ENCODE peak calls at places on chromosomes 2 and 18, in four cellular contexts. N, T, Z and S are unnamed samples.

GRCh38 chr2:73111300-73112025 is 1.3 kb downstream of the RAB11FIP5 start:
- DNase-seq in N (peak), T (no peak), Z (peak), S (peak)

GRCh38 chr2:160695402-160696060 is 201.9 kb upstream of the RBMS1 start:
- DNase-seq in N (no peak), T (no peak), Z (no peak), S (no peak)

GRCh38 chr2:170818294-170819104 is 1.8 kb downstream of the GAD1 start:
- DNase-seq in N (no peak), T (no peak), Z (no peak), S (no peak)

GRCh38 chr18:72700961-72701710 is 157.0 kb upstream of the CBLN2 start:
- DNase-seq in N (no peak), T (no peak), Z (no peak), S (no peak)

GRCh38 chr2:153386481-153386891 is 92.1 kb downstream of the RPRM start:
- DNase-seq in N (no peak), T (no peak), Z (no peak), S (no peak)

GRCh38 chr18:51659781-51660180 is 462.3 kb upstream of the MEX3C start:
- DNase-seq in N (no peak), T (no peak), Z (no peak), S (no peak)

GRCh38 chr2:98448441-98449145 is 3.9 kb downstream of the INPP4A start:
- DNase-seq in N (no peak), T (no peak), Z (no peak), S (no peak)

GRCh38 chr2:157334797-157335196 is 9.2 kb upstream of the ERMN start:
- DNase-seq in N (no peak), T (no peak), Z (no peak), S (no peak)

GRCh38 chr18:67310826-67311225 is 205.7 kb downstream of the DSEL start:
- DNase-seq in N (no peak), T (no peak), Z (no peak), S (no peak)
- TF ChIP-seq POLR2A in N (no peak), T (no peak), Z (no peak), S (no peak)

GRCh38 chr18:3250237-3251107 is 2.9 kb downstream of the MYL12A start:
- DNase-seq in N (no peak), T (no peak), Z (no peak), S (no peak)

GRCh38 chr18:3252843-3253242 is 5.2 kb downstream of the MYL12A start:
- DNase-seq in N (no peak), T (no peak), Z (no peak), S (no peak)

GRCh38 chr18:3254725-3255124 is 7.1 kb downstream of the MYL12A start:
- DNase-seq in N (no peak), T (no peak), Z (no peak), S (no peak)

GRCh38 chr18:3251249-3251962 is 3.8 kb downstream of the MYL12A start:
- DNase-seq in N (no peak), T (no peak), Z (no peak), S (no peak)

GRCh38 chr18:3251963-3252277 is 4.3 kb downstream of the MYL12A start:
- DNase-seq in N (no peak), T (no peak), Z (no peak), S (no peak)
- TF ChIP-seq POLR2A in N (no peak), T (no peak), Z (no peak), S (no peak)

DNA sequence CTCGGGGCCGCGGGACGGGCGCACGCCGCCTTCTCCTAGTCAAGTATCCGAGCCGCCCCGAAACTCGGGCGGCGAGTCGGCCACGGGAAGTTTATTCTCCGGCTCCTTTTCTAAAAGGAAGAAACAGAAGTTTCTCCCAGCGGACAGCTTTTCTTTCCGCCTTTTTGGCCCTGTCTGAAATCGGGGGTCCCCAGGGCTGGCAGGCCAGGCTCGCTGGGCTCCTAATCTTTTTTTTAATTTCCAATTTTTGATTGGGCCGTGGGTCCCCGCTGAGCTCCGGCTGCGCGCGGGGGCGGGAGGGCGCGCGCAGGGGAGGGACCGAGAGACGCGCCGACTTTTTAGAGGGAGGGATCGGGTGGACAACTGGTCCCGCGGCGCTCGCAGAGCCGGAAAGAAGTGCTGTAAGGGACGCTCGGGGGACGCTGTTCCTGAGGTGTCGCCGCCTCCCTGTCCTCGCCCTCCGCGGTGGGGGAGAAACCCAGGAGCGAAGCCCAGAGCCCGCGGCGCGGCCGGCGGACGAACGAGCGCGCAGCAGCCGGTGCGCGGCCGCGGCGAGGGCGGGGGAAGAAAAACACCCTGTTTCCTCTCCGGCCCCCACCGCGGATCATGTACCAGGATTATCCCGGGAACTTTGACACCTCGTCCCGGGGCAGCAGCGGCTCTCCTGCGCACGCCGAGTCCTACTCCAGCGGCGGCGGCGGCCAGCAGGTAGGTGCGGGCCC is 618 bp downstream of the FOSL2 start:
- DNase-seq in N (peak), T (no peak), Z (peak), S (peak)
- TF ChIP-seq POLR2A in N (peak), T (no peak), Z (no peak), S (no peak)

DNA sequence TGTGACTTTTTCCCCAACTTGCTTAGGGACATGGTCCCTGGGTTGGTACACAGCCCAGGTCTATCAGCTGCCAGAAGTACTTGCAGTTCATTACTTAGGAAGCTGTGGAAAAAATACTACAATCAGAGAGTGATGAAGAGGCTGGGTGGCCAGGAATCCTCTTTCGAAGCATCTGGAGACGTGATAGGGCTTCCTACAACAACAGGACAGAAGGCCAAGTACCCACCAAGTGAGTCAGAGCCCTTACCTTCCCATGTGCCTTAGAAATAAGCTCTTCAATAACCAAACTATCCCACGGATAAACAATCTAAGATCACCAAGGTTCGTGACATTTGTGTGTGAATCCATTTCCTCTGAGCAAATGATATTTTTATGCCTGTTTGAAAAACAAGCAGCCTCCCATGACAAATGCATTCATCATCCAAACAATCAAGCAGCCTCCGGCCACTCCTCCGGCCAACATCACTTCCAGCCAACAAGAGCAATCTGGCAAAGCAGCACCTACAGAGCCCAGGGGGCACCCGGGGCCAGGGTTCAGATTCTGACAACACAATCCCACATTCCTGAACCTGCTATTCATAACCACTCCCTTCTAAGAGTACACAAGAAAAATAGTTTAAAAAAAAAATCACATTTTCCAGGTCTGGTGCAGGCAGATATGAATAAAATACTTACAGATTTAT is 26.4 kb downstream of the TBC1D8 start:
- DNase-seq in N (peak), T (no peak), Z (peak), S (peak)
- TF ChIP-seq POLR2A in N (peak), T (no peak), Z (peak), S (no peak)

GRCh38 chr2:219619235-219619634 is 8.2 kb upstream of the SLC4A3 start:
- DNase-seq in N (no peak), T (no peak), Z (no peak), S (no peak)

GRCh38 chr2:219616550-219616949 is 10.9 kb upstream of the SLC4A3 start:
- DNase-seq in N (no peak), T (no peak), Z (peak), S (no peak)

GRCh38 chr2:219615894-219616293 is 11.5 kb upstream of the SLC4A3 start:
- DNase-seq in N (no peak), T (no peak), Z (no peak), S (no peak)

GRCh38 chr2:219620546-219620945 is 6.9 kb upstream of the SLC4A3 start:
- DNase-seq in N (no peak), T (no peak), Z (no peak), S (no peak)

DNA sequence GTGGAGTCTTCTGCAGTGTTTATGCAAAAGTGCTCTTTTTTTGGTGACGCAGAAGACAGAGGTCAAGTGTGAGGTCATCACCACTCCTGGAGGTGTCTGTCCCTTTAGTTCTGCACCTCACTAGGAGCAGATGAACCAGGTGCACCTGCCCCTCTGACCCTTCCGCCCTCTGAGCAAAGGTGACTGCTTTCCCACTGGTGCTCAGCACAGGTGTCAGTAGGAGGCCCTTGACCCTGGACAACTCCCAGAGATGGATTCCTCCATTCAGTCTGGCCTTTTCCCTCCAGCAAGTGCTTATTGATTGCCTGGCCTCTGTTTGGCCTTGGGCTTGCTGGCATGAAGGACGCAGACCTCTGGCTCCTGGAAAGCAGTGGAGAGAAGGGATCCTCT is 8.7 kb upstream of the SLC4A3 start:
- DNase-seq in N (no peak), T (no peak), Z (no peak), S (no peak)
- TF ChIP-seq POLR2A in N (no peak), T (no peak), Z (no peak), S (no peak)

GRCh38 chr2:231052494-231053451 is 3.9 kb upstream of the PSMD1 start:
- DNase-seq in N (peak), T (no peak), Z (peak), S (peak)
- TF ChIP-seq POLR2A in N (no peak), T (peak), Z (no peak), S (peak)

GRCh38 chr2:43221660-43222471 is 4.5 kb downstream of the ZFP36L2 start:
- DNase-seq in N (peak), T (no peak), Z (peak), S (peak)
- TF ChIP-seq POLR2A in N (peak), T (no peak), Z (peak), S (peak)

GRCh38 chr2:20186078-20186854 is 38.7 kb downstream of the SDC1 start:
- DNase-seq in N (peak), T (no peak), Z (no peak), S (peak)
- TF ChIP-seq POLR2A in N (peak), T (peak), Z (no peak), S (no peak)

GRCh38 chr2:236546561-236546961 is 23.1 kb upstream of the ACKR3 start:
- DNase-seq in N (peak), T (peak), Z (no peak), S (no peak)

GRCh38 chr2:236544362-236544761 is 25.3 kb upstream of the ACKR3 start:
- DNase-seq in N (no peak), T (no peak), Z (no peak), S (no peak)

GRCh38 chr2:236547725-236548124 is 21.9 kb upstream of the ACKR3 start:
- DNase-seq in N (no peak), T (no peak), Z (no peak), S (no peak)

GRCh38 chr2:236545248-236545658 is 24.4 kb upstream of the ACKR3 start:
- DNase-seq in N (no peak), T (peak), Z (no peak), S (no peak)

GRCh38 chr2:236545814-236546480 is 23.7 kb upstream of the ACKR3 start:
- DNase-seq in N (peak), T (peak), Z (no peak), S (no peak)
- TF ChIP-seq POLR2A in N (no peak), T (no peak), Z (no peak), S (no peak)

GRCh38 chr2:74554821-74555531 is 456 bp downstream of the DOK1 start:
- DNase-seq in N (peak), T (no peak), Z (peak), S (peak)
- TF ChIP-seq POLR2A in N (no peak), T (peak), Z (no peak), S (peak)